ENCODE peak calls at places on chromosomes 6 and 20, in seven cellular contexts. F is GM23248, R is esophagus squamous epithelium, G is neuronal stem cell, N is AG09309, W is colonic mucosa, Z is GM23338. V is an unnamed sample.

GRCh38 chr6:161748535-161749386 is 474.9 kb upstream of the AGPAT4 start:
- DNase-seq in F (peak; percentile 25), G (peak; percentile 78), N (no peak), Z (peak; percentile 96), R (no peak), W (peak; percentile 34), V (peak; percentile 63)

GRCh38 chr6:141203902-141204575 is 928.7 kb upstream of the GJE1 start:
- DNase-seq in R (no peak), G (no peak), W (no peak), Z (no peak), N (peak; percentile 28), F (peak; percentile 60), V (no peak)

GRCh38 chr6:130937942-130938604 is 110.9 kb downstream of the SMLR1 start:
- DNase-seq in F (peak; percentile 57), Z (no peak), W (no peak), G (no peak), N (no peak), R (no peak), V (no peak)

GRCh38 chr6:52910091-52910490 is 593 bp upstream of the GSTA3 start:
- DNase-seq in Z (no peak), W (no peak), R (no peak), F (no peak), G (no peak), N (no peak), V (no peak)

GRCh38 chr6:80967618-80968017 is 784.9 kb downstream of the TENT5A start:
- DNase-seq in W (no peak), F (no peak), Z (no peak), G (no peak), N (no peak), R (no peak), V (no peak)

GRCh38 chr20:13333036-13333435 is 112.0 kb downstream of the ISM1 start:
- DNase-seq in Z (no peak), F (no peak), W (no peak), N (no peak), G (no peak), R (no peak), V (no peak)

GRCh38 chr6:12075067-12075563 is 63.0 kb downstream of the HIVEP1 start:
- DNase-seq in N (no peak), Z (peak; percentile 10), R (no peak), F (peak; percentile 25), G (no peak), W (no peak), V (peak; percentile 19)

GRCh38 chr6:113633638-113634037 is 223.5 kb upstream of the MARCKS start:
- DNase-seq in G (no peak), Z (no peak), R (no peak), N (no peak), F (no peak), W (no peak), V (no peak)

GRCh38 chr20:9294081-9294480 is 220.3 kb upstream of the LAMP5 start:
- DNase-seq in G (no peak), F (peak; percentile 45), W (no peak), N (no peak), Z (no peak), R (no peak), V (no peak)

GRCh38 chr6:137894779-137895385 is 27.8 kb downstream of the TNFAIP3 start:
- DNase-seq in N (peak; percentile 69), R (no peak), Z (no peak), G (no peak), W (no peak), F (peak; percentile 86), V (no peak)

GRCh38 chr6:1950631-1951030 is 294.8 kb downstream of the GMDS start:
- DNase-seq in N (no peak), W (no peak), R (no peak), F (no peak), Z (no peak), G (no peak), V (no peak)

GRCh38 chr6:132205946-132206345 is 195.3 kb downstream of the MOXD1 start:
- DNase-seq in Z (no peak), G (no peak), F (peak; percentile 10), N (no peak), R (no peak), W (no peak), V (no peak)

GRCh38 chr6:167567142-167568033 is 242.5 kb downstream of the TTLL2 start:
- DNase-seq in F (no peak), N (no peak), W (peak; percentile 16), R (no peak), G (no peak), Z (no peak), V (no peak)

GRCh38 chr20:32336918-32337347 is 21.2 kb upstream of the ASXL1 start:
- DNase-seq in R (no peak), N (no peak), G (no peak), W (no peak), F (peak; percentile 65), Z (peak; percentile 75), V (no peak)

GRCh38 chr20:62856931-62857619 is 4.5 kb downstream of the TCFL5 start:
- DNase-seq in G (no peak), Z (no peak), F (no peak), R (no peak), W (no peak), N (no peak), V (no peak)
- H3K4me3 ChIP-seq in G (no peak overlapping the region), Z (no peak overlapping the region), F (no peak overlapping the region), R (no peak overlapping the region), W (no peak overlapping the region), N (no peak overlapping the region), V (no peak overlapping the region)

GRCh38 chr20:53738945-53739798 is 145.5 kb upstream of the ZNF217 start:
- DNase-seq in R (no peak), N (no peak), G (no peak), W (no peak), Z (no peak), F (peak; percentile 84), V (no peak)

GRCh38 chr20:53739799-53740785 is 146.5 kb upstream of the ZNF217 start:
- DNase-seq in W (no peak), N (no peak), R (no peak), Z (no peak), F (peak; percentile 70), G (no peak), V (peak; percentile 22)

GRCh38 chr20:53737404-53738038 is 143.9 kb upstream of the ZNF217 start:
- DNase-seq in G (no peak), F (peak; percentile 50), Z (peak; percentile 22), R (no peak), N (no peak), W (no peak), V (no peak)

GRCh38 chr20:53736757-53737403 is 143.2 kb upstream of the ZNF217 start:
- DNase-seq in N (no peak), F (peak; percentile 76), W (no peak), G (no peak), Z (peak; percentile 80), R (no peak), V (no peak)

DNA sequence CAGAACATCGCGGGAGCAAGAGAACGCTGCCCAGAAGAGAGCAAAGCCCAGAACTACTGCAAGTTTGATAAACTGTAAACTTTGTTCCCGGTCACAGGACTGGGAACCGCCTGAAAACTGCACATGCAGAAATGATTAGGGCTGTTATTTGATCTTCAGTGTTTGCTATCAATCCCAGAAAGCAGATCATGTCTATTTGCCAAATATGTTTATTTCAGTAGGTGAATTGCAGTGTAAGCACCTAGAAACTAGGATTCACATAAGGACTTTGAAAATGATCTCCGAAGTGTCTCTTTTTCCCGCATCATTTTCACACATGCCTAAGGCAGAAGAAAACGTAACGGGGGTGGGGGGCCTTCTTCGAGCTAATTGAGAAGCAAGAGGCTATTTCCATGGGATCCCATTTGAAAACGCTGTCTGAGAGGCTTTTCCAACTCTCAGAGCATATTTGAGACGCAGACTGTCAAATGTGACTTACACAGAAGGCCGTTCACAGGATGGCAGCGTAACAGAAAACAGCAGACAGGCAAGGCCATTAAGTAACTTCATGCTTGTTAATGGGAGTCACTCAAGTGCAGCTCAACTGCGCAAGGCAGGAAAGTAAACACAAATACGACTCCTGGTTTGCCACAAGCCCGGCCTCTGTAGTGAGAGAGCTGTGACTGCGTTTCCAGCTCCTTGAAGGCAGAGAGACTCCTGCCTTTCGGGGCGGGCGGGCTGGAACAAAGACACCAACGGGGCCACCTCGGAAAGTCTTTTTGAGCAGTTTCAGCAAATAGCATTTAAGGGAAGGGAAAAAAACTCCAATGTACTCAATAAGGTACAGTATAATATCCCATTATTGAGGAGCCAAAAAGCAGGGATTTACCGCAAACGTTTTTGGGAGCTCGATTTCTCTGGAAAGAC is 144.7 kb upstream of the ZNF217 start:
- DNase-seq in W (peak; percentile 41), R (no peak), Z (peak; percentile 75), F (peak; percentile 96), N (peak; percentile 88), G (no peak), V (peak; percentile 81)
- H3K4me3 ChIP-seq in W (no peak overlapping the region), R (no peak overlapping the region), Z (no peak overlapping the region), F (peak overlapping the region; percentile 66), N (no peak overlapping the region), G (peak overlapping the region; percentile 45), V (no peak overlapping the region)

DNA sequence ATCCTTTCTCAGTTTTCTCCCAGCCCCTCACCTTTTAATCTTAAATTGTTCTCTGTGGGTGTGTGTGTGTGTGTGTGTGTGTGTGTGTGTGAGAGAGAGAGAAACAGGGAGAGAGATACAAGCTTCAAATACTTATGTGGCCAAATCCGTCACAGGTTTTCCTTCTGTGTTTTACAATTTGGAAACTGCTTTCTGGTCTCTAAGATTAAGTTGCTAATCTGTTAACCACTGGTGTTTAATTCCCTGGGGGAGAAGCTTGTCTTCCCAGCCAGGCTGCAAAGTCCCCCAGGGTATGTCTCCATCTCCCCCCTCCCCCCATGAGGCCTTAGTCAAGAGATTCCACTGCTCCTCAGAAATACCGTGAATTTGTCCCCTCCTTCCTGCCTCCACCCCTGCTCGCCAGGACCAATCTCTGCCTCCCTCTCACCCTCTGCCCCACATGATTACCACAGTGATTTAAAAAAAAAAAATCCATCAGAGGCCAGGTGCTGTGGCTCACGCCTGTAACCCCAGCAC is 49.0 kb downstream of the RIPOR3 start:
- DNase-seq in N (no peak), F (no peak), R (no peak), Z (peak; percentile 91), G (no peak), W (no peak), V (no peak)
- H3K4me3 ChIP-seq in N (no peak overlapping the region), F (no peak overlapping the region), R (no peak overlapping the region), Z (peak overlapping the region; percentile 35), G (no peak overlapping the region), W (no peak overlapping the region), V (no peak overlapping the region)

GRCh38 chr20:37377346-37378081 is 31.6 kb downstream of the SRC start:
- DNase-seq in W (no peak), N (no peak), Z (no peak), R (no peak), G (no peak), F (no peak), V (no peak)

GRCh38 chr20:37379967-37380828 is 34.3 kb downstream of the SRC start:
- DNase-seq in F (peak; percentile 45), W (peak; percentile 49), N (no peak), R (no peak), Z (no peak), G (no peak), V (no peak)

GRCh38 chr20:37378420-37378784 is 32.5 kb downstream of the SRC start:
- DNase-seq in G (no peak), Z (no peak), F (no peak), R (no peak), W (no peak), N (no peak), V (no peak)

GRCh38 chr20:37380864-37381579 is 35.1 kb downstream of the SRC start:
- DNase-seq in F (no peak), N (no peak), Z (no peak), W (no peak), R (no peak), G (no peak), V (no peak)

GRCh38 chr20:37378785-37379598 is 33.1 kb downstream of the SRC start:
- DNase-seq in N (no peak), W (no peak), Z (peak; percentile 47), R (no peak), G (no peak), F (peak; percentile 58), V (peak; percentile 35)
- H3K4me3 ChIP-seq in N (no peak overlapping the region), W (no peak overlapping the region), Z (no peak overlapping the region), R (no peak overlapping the region), G (no peak overlapping the region), F (no peak overlapping the region), V (no peak overlapping the region)